ENCODE peak calls at places on chromosomes 2 and 18, in four cellular contexts. Q is prostate gland, N is neural progenitor cell, L is lower lobe of right lung. F is an unnamed sample. For H3K9me3, the result is how much of the 10 kb centered on the place peaks cover.

GRCh38 chr18:50030146-50030545 is 164.8 kb downstream of the MYO5B start:
- DNase-seq in N (no peak), Q (no peak), L (no peak), F (no peak)

GRCh38 chr2:57869763-57870344 is 176.8 kb upstream of the VRK2 start:
- DNase-seq in N (no peak), L (no peak), Q (no peak), F (no peak)

GRCh38 chr2:102131564-102131963 is 11.0 kb upstream of the IL1R1 start:
- DNase-seq in Q (no peak), N (no peak), L (no peak), F (no peak)

GRCh38 chr2:176817061-176817565 is 395.5 kb upstream of the HNRNPA3 start:
- DNase-seq in L (no peak), N (peak), Q (no peak), F (no peak)

GRCh38 chr2:176002684-176003225 is 688 bp upstream of the LNPK start:
- DNase-seq in Q (peak), L (peak), N (no peak), F (no peak)

GRCh38 chr2:60499651-60500300 is 53.7 kb downstream of the BCL11A start:
- DNase-seq in N (no peak), Q (peak), L (no peak), F (no peak)

GRCh38 chr2:181972431-181973190 is 13.0 kb upstream of the PPP1R1C start:
- DNase-seq in N (no peak), L (no peak), Q (no peak), F (no peak)

GRCh38 chr2:230914886-230915285 is 10.2 kb downstream of the GPR55 start:
- DNase-seq in Q (no peak), N (no peak), L (peak), F (no peak)

GRCh38 chr2:62180960-62181359 is 15.0 kb upstream of the B3GNT2 start:
- DNase-seq in Q (no peak), N (peak), L (no peak), F (no peak)

GRCh38 chr2:153287109-153287801 is 191.3 kb downstream of the RPRM start:
- DNase-seq in Q (no peak), N (peak), L (no peak), F (no peak)

GRCh38 chr2:162232611-162233115 is 10.6 kb downstream of the FAP start:
- DNase-seq in L (no peak), Q (no peak), N (no peak), F (no peak)

GRCh38 chr2:180337136-180337535 is 330.0 kb upstream of the CWC22 start:
- DNase-seq in N (no peak), Q (no peak), L (no peak), F (no peak)

GRCh38 chr2:180334514-180334913 is 327.4 kb upstream of the CWC22 start:
- DNase-seq in L (no peak), N (no peak), Q (no peak), F (no peak)

GRCh38 chr2:180336550-180336949 is 329.5 kb upstream of the CWC22 start:
- DNase-seq in N (no peak), Q (no peak), L (no peak), F (no peak)
- H3K9me3 ChIP-seq in N (under half), Q (under half), L (under half), F (under half)

DNA sequence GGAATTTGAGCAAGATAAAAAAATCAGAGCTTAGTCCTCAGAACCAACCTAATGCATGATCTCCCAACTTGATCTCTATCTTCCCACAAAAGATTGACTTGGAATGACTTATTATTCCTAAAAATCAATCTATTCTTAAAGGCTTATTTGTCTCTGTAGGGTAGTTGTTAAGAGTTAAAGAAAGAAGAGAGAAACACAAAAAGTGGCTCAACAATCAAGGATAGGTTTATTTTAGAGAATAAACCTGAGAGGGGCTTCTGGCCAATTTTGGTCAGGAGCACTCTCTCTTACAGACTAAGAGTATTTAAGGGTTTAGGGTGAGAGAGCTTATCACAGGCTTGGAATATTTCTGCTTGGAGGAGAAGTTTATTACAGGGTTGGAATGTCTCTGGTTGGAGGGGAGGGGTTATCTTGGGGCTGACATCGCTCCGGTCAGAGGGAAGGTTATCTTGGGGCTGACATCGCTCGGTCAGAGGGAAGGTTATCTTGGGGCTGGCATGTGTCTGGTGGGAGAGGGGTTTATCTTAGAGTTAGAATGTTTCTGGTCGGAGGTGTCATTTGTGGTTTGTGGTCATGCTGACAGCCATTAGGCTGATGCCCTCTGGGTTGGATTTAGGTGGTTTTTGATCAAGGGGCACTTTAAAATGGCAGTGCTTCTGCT is 2.4 kb upstream of the MFF start:
- DNase-seq in Q (no peak), N (no peak), L (no peak), F (no peak)
- H3K9me3 ChIP-seq in Q (under half), N (under half), L (under half), F (under half)

DNA sequence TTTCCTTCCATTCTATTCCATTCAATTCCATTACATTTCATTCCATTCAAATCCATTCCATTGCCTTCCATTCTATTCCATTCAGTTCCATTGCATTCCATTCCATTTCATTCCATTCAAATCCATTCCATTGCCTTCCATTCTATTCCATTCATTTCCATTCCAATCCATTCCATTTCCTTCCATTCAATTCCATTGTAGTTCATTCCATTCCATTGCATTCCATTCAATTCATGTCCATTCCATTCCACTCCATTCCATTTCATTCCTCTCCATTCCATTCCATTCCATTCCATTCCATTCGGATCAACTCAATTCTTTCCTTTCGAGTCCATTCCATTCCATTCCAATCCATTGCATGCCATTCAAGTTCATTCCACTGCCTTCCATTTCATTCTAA is 1128.3 kb downstream of the RPIA start:
- DNase-seq in N (no peak), L (no peak), Q (no peak), F (no peak)
- H3K9me3 ChIP-seq in N (half or more), L (under half), Q (under half), F (half or more)

GRCh38 chr2:112827786-112828185 is 8.8 kb downstream of the IL1B start:
- DNase-seq in Q (no peak), L (no peak), N (no peak), F (no peak)
- H3K9me3 ChIP-seq in Q (under half), L (under half), N (under half), F (under half)

GRCh38 chr2:239921843-239922242 is 103.3 kb downstream of the NDUFA10 start:
- DNase-seq in N (no peak), Q (no peak), L (no peak), F (no peak)
- H3K9me3 ChIP-seq in N (under half), Q (under half), L (under half), F (under half)

GRCh38 chr2:2026252-2026831 is 282.0 kb upstream of the PXDN start:
- DNase-seq in N (no peak), L (no peak), Q (no peak), F (no peak)
- H3K9me3 ChIP-seq in N (under half), L (under half), Q (under half), F (under half)

DNA sequence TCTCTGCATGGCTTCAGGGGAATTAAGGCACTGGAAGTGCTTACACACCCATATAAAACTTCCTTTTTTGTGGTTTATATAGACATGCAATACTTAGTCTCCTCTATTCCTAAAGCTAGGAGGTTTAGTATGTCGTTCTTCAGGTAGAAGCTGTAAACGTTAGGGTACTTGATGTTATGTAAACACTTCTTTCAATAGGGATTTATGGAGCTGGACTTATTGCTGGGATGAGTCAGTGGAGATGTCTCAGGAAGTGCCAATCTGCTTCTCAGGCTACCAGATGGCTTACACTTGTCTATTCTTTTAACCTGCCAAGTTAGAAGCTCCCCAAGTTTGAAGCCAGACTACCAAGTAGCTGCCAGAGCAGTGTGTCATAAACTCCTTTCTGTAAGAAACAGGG is 756.4 kb upstream of the LRRTM1 start:
- DNase-seq in L (no peak), N (no peak), Q (no peak), F (no peak)
- H3K9me3 ChIP-seq in L (under half), N (under half), Q (under half), F (under half)

DNA sequence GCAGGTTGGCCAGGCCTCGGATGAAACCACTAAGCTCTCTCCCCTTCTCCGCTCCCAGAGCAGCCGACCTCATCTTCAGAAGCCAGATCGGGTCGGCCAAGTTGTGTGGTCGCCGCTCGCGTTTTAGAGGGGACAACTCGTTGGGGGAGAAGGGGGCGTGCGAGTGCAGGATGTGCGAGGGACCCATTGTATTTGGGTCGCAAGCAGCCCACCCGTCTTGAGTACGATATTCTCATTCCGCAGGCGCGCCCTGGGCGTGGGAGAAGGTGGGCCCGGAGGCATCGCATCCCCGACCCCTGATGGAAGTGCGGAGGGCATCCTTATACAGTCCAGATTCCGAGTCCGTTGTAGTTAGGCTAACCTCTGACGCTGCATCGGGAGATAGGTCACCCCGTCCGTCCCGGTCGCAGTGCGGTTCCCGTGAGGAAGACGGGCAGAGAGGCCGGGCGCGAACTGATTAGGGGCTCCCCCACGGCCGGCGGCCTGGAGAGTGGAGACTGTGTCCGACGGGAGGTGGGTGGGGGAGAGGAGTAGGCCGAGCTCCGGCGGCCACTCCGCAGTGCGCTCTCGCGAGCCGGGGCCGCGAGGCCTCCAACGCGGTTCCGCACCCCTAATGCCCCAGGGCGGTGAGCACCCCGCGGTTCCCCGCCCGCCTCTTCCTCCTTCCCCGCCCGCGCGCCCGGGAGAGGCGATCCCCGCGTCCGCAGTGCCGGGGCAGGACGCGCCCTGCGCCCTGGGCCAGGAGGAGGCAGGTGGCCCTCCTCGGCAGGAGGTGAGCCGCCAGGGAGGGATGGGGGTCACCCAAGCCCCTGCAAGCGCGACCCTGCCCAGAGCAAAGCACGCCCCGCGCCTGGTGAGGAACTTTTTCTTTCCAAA is 1.6 kb upstream of the SP5 start:
- DNase-seq in L (no peak), Q (no peak), N (peak), F (no peak)
- H3K9me3 ChIP-seq in L (under half), Q (under half), N (under half), F (under half)

DNA sequence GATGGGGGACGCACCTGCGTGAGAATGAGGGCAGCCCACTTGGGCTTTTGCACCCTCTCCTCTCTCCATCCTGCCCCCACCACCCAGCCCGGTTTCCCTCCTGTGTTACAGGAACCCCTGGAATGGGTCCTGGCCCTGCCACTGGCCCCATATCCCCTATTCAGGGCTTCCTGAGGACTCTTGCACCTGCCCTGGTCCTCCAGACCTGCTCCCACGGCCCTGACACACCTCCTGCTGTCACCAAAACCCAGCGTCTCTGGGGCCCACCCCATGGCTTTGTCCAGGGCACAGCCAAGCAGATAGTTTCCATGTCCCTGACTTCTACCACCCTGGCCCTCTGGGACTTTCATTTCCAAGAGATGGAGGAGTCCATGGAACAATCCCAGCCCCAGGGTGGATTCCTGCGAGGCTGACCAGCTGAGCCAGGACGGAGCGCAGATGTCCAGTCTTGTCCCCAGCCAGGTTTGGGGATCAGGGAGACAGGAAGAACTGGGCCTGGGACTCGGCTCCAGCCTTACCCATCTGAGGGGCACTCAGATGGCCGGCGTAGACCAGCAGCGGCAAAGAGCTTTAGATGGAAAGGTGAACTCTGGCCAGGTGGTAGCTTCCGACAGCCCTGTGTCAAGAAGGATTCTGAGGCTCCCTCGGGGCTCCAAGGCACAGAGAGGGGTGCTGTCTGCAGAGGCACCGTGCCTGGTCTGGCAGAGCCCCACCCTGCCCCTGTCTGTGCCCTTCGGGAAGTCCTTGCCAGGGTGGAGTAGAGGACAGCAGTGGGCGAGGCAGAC is 12.0 kb downstream of the GPR35 start:
- DNase-seq in N (no peak), Q (no peak), L (no peak), F (no peak)
- H3K9me3 ChIP-seq in N (under half), Q (under half), L (under half), F (under half)

F was measured in CD4-positive, alpha-beta T cell.